ENCODE peak calls at places on chromosome 2, in six cellular contexts. B is neural progenitor cell, U is GM23338, A is GM23248, K is PC-3, I is OCI-LY7. P is an unnamed sample.

GRCh38 chr2:205245652-205246051 is 436.6 kb upstream of the NRP2 start:
- DNase-seq in K (peak; percentile 47), I (no peak), A (peak; percentile 81), B (no peak), U (no peak), P (no peak)

GRCh38 chr2:184577056-184577455 is 21.3 kb upstream of the ZNF804A start:
- DNase-seq in K (no peak), B (no peak), A (no peak), I (no peak), U (no peak), P (no peak)

GRCh38 chr2:233689498-233689897 is 3.2 kb upstream of the UGT1A6 start:
- DNase-seq in U (no peak), B (no peak), I (no peak), A (no peak), K (peak; percentile 63), P (no peak)

GRCh38 chr2:100704156-100704555 is 115.8 kb upstream of the NPAS2 start:
- DNase-seq in U (no peak), K (no peak), B (no peak), A (no peak), I (no peak), P (no peak)

GRCh38 chr2:135952891-135953290 is 32.5 kb downstream of the DARS1 start:
- DNase-seq in B (no peak), I (no peak), U (no peak), A (no peak), K (no peak), P (no peak)

GRCh38 chr2:152055366-152056108 is 43.3 kb downstream of the CACNB4 start:
- DNase-seq in A (peak; percentile 53), B (no peak), I (no peak), U (no peak), K (no peak), P (no peak)

GRCh38 chr2:190352668-190353536 is 9.5 kb downstream of the INPP1 start:
- DNase-seq in K (no peak), I (no peak), U (no peak), A (peak; percentile 61), B (no peak), P (no peak)

GRCh38 chr2:110655701-110656100 is 22.2 kb downstream of the BUB1 start:
- DNase-seq in I (no peak), U (no peak), A (peak; percentile 68), K (no peak), B (no peak), P (no peak)

GRCh38 chr2:30266051-30266621 is 34.8 kb downstream of the LBH start:
- DNase-seq in U (no peak), B (no peak), K (no peak), A (peak; percentile 50), I (peak; percentile 67), P (no peak)

GRCh38 chr2:119644186-119644585 is 34.8 kb upstream of the TMEM177 start:
- DNase-seq in B (no peak), I (no peak), A (peak; percentile 55), K (no peak), U (no peak), P (no peak)

GRCh38 chr2:112154246-112155110 is 16.3 kb downstream of the FBLN7 start:
- DNase-seq in I (peak; percentile 59), K (no peak), U (no peak), A (no peak), B (no peak), P (no peak)

GRCh38 chr2:76556054-76556453 is 845.3 kb upstream of the GCFC2 start:
- DNase-seq in B (no peak), A (no peak), K (no peak), U (no peak), I (no peak), P (no peak)

GRCh38 chr2:43127208-43127940 is 99.0 kb downstream of the ZFP36L2 start:
- DNase-seq in I (peak; percentile 82), B (peak; percentile 47), A (peak; percentile 50), U (peak; percentile 93), K (peak; percentile 63), P (peak; percentile 33)

GRCh38 chr2:219438453-219438852 is 3.8 kb downstream of the SPEG start:
- DNase-seq in B (no peak), A (no peak), I (no peak), U (no peak), K (no peak), P (no peak)

GRCh38 chr2:239236808-239237205 is 164.0 kb downstream of the HDAC4 start:
- DNase-seq in B (no peak), U (no peak), A (no peak), I (no peak), K (no peak), P (no peak)

GRCh38 chr2:563512-563911 is 113.7 kb downstream of the TMEM18 start:
- DNase-seq in K (no peak), U (no peak), A (no peak), I (no peak), B (no peak), P (no peak)

GRCh38 chr2:20674974-20675679 is 8.2 kb downstream of the GDF7 start:
- DNase-seq in A (peak; percentile 90), K (peak; percentile 78), B (no peak), U (no peak), I (no peak), P (no peak)

GRCh38 chr2:71575966-71576365 is 122.6 kb downstream of the DYSF start:
- DNase-seq in K (no peak), B (no peak), A (no peak), U (no peak), I (no peak), P (no peak)

GRCh38 chr2:96146881-96147592 is 1.8 kb upstream of the DUSP2 start:
- DNase-seq in B (no peak), K (no peak), A (peak; percentile 45), I (no peak), U (no peak), P (no peak)

GRCh38 chr2:195820373-195820772 is 163.3 kb downstream of the SLC39A10 start:
- DNase-seq in K (peak; percentile 77), U (no peak), A (peak; percentile 74), B (no peak), I (no peak), P (peak; percentile 4)

GRCh38 chr2:234146087-234146826 is 95.8 kb downstream of the SPP2 start:
- DNase-seq in K (peak; percentile 84), B (no peak), I (no peak), U (no peak), A (peak; percentile 85), P (no peak)

GRCh38 chr2:42979870-42980763 is 187.7 kb upstream of the HAAO start:
- DNase-seq in A (no peak), B (no peak), K (no peak), I (no peak), U (no peak), P (no peak)

GRCh38 chr2:106156305-106157288 is 37.5 kb downstream of the UXS1 start:
- DNase-seq in K (peak; percentile 93), I (no peak), U (no peak), B (no peak), A (no peak), P (no peak)

GRCh38 chr2:109129356-109129920 is 433 bp downstream of the SH3RF3 start:
- DNase-seq in U (peak; percentile 43), I (no peak), B (peak; percentile 66), A (peak; percentile 66), K (peak; percentile 38), P (no peak)

GRCh38 chr2:143321994-143322393 is 192.8 kb downstream of the ARHGAP15 start:
- DNase-seq in I (no peak), K (peak; percentile 63), U (no peak), A (no peak), B (no peak), P (no peak)

GRCh38 chr2:172253190-172254052 is 150.7 kb upstream of the DLX2 start:
- DNase-seq in B (no peak), I (no peak), U (no peak), K (peak; percentile 98), A (peak; percentile 98), P (peak; percentile 100)

GRCh38 chr2:213231966-213232365 is 52.3 kb upstream of the SPAG16 start:
- DNase-seq in A (no peak), B (no peak), K (no peak), U (no peak), I (no peak), P (no peak)

GRCh38 chr2:179536185-179536584 is 271.6 kb upstream of the SESTD1 start:
- DNase-seq in U (no peak), I (no peak), B (no peak), A (peak; percentile 25), K (peak; percentile 52), P (no peak)

GRCh38 chr2:181810823-181811695 is 80.5 kb upstream of the ITPRID2 start:
- DNase-seq in U (no peak), B (no peak), I (no peak), A (peak; percentile 84), K (peak; percentile 97), P (peak; percentile 98)

GRCh38 chr2:19114754-19115231 is 243.6 kb downstream of the OSR1 start:
- DNase-seq in A (peak; percentile 49), I (no peak), B (no peak), K (no peak), U (no peak), P (no peak)
- TF ChIP-seq EZH2phosphoT487 in A (no peak), I (no peak), B (no peak), K (no peak), U (no peak), P (no peak)

GRCh38 chr2:141423212-141423611 is 707.6 kb downstream of the LRP1B start:
- DNase-seq in K (no peak), A (no peak), U (no peak), B (no peak), I (no peak), P (no peak)
- TF ChIP-seq EZH2phosphoT487 in K (no peak), A (no peak), U (no peak), B (no peak), I (no peak), P (no peak)

GRCh38 chr2:55954306-55955035 is 30.9 kb upstream of the EFEMP1 start:
- DNase-seq in B (no peak), K (no peak), U (no peak), I (no peak), A (peak; percentile 85), P (no peak)
- TF ChIP-seq EZH2phosphoT487 in B (no peak), K (no peak), U (no peak), I (no peak), A (peak; percentile 78), P (no peak)

GRCh38 chr2:187442378-187442777 is 5.7 kb downstream of the CALCRL start:
- DNase-seq in I (no peak), U (no peak), B (no peak), K (no peak), A (peak; percentile 53), P (no peak)
- TF ChIP-seq EZH2phosphoT487 in I (no peak), U (no peak), B (no peak), K (no peak), A (no peak), P (no peak)

DNA sequence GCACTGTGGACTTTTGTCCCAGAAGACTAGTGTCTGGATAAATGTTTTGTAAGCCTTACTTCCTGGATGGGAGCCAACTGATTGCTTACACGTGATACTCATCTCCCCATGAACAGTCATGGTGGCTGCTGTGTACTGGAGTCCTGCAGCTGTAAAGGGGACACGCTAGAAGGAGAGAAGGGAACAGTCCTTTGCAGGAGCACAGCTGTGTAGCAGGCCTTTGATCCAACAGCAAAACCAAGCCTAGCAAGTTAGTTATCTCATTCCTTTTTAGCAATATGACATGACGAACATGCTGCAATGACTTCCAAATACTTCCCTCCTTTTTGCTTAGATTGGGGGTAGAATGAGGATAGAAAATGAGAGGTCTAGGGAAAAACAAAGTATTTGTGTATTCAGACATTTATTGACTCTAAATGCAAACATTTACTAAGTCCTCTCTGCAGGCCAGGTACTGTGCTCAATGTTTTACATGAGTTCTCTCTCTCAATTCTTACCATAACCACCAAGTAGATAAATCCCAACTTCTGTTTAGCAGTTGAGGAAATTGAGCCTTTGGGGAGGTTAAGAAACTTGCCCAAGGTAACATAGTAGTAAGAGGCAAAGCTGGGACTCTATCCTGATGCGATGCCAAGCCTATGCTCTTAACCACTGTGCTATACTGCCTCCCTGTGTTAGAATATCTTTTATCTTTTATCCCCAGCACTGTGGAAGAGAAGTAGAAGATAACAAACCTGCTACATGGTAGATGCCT is 55.4 kb upstream of the CD28 start:
- DNase-seq in U (peak; percentile 65), B (peak; percentile 27), K (peak; percentile 80), A (peak; percentile 82), I (peak; percentile 84), P (peak; percentile 37)
- TF ChIP-seq EZH2phosphoT487 in U (no peak), B (no peak), K (no peak), A (no peak), I (no peak), P (no peak)